ENCODE peak calls at places on chromosomes 2 and 18, in six cellular contexts. W is effector memory CD4-positive, alpha-beta T cell; I is activated CD4-positive, alpha-beta T cell treated with anti-CD3 and anti-CD28 coated beads for 24 hours; K is T-helper 1 cell; E is Daoy; H is GM03348. T is an unnamed sample.

GRCh38 chr2:221415789-221416188 is 156.3 kb downstream of the EPHA4 start:
- DNase-seq in W (no peak), I (no peak), K (no peak), E (no peak), H (no peak), T (no peak)

GRCh38 chr2:240461471-240462072 is 26.1 kb downstream of the GPC1 start:
- DNase-seq in W (no peak), I (no peak), K (no peak), E (no peak), H (no peak), T (no peak)

GRCh38 chr2:10331702-10332401 is 29.1 kb downstream of the HPCAL1 start:
- DNase-seq in W (no peak), I (no peak), K (peak), E (no peak), H (no peak), T (no peak)

GRCh38 chr18:58532972-58533371 is 95.9 kb downstream of the ALPK2 start:
- DNase-seq in W (no peak), I (no peak), K (no peak), E (no peak), H (no peak), T (no peak)

GRCh38 chr18:7177131-7177744 is 53.7 kb upstream of the LRRC30 start:
- DNase-seq in W (no peak), I (no peak), K (no peak), E (peak), H (peak), T (peak)

GRCh38 chr2:96762529-96763253 is 2.0 kb downstream of the CNNM4 start:
- DNase-seq in W (no peak), I (no peak), K (no peak), E (no peak), H (no peak), T (no peak)

GRCh38 chr2:68734688-68735525 is at the start of gene ARHGAP25:
- DNase-seq in W (no peak), I (no peak), K (peak), E (no peak), H (no peak), T (no peak)

GRCh38 chr2:65602851-65603250 is 170.5 kb upstream of the SPRED2 start:
- DNase-seq in W (no peak), I (no peak), K (no peak), E (no peak), H (no peak), T (no peak)

GRCh38 chr2:62570861-62571698 is 65.1 kb upstream of the TMEM17 start:
- DNase-seq in W (no peak), I (no peak), K (no peak), E (no peak), H (peak), T (peak)

GRCh38 chr2:54740333-54740732 is 16.9 kb downstream of the EML6 start:
- DNase-seq in W (no peak), I (no peak), K (no peak), E (no peak), H (no peak), T (no peak)

GRCh38 chr2:141869572-141869971 is 261.2 kb downstream of the LRP1B start:
- DNase-seq in W (no peak), I (no peak), K (no peak), E (no peak), H (no peak), T (no peak)

GRCh38 chr2:39120771-39121522 is at the start of gene SOS1:
- DNase-seq in W (peak), I (peak), K (peak), E (peak), H (peak), T (peak)

GRCh38 chr18:67599277-67599676 is 82.8 kb upstream of the DSEL start:
- DNase-seq in W (no peak), I (no peak), K (no peak), E (no peak), H (peak), T (no peak)

GRCh38 chr2:206353685-206354084 is 79.2 kb downstream of the ZDBF2 start:
- DNase-seq in W (no peak), I (no peak), K (no peak), E (no peak), H (no peak), T (peak)

GRCh38 chr2:26887142-26887541 is 39.2 kb downstream of the DPYSL5 start:
- DNase-seq in W (no peak), I (no peak), K (no peak), E (no peak), H (no peak), T (no peak)

GRCh38 chr2:196453613-196454047 is 185.9 kb upstream of the CCDC150 start:
- DNase-seq in W (peak), I (peak), K (peak), E (peak), H (peak), T (peak)

GRCh38 chr2:233919319-233919718 is 2.1 kb downstream of the TRPM8 start:
- DNase-seq in W (no peak), I (no peak), K (no peak), E (no peak), H (no peak), T (no peak)

GRCh38 chr2:152466925-152467676 is 132.1 kb downstream of the FMNL2 start:
- DNase-seq in W (no peak), I (no peak), K (no peak), E (peak), H (peak), T (no peak)

GRCh38 chr2:26629751-26630150 is 11.4 kb downstream of the CIB4 start:
- DNase-seq in W (no peak), I (no peak), K (no peak), E (no peak), H (no peak), T (no peak)

GRCh38 chr2:70141754-70142589 is 48.8 kb downstream of the C2orf42 start:
- DNase-seq in W (no peak), I (no peak), K (peak), E (no peak), H (peak), T (peak)

GRCh38 chr2:201827621-201828020 is 21.3 kb downstream of the CDK15 start:
- DNase-seq in W (no peak), I (no peak), K (no peak), E (peak), H (no peak), T (peak)

GRCh38 chr2:165778653-165779451 is 15.2 kb downstream of the GALNT3 start:
- DNase-seq in W (no peak), I (no peak), K (peak), E (no peak), H (no peak), T (peak)

GRCh38 chr2:82342351-82342750 is 2037.8 kb upstream of the LRRTM1 start:
- DNase-seq in W (no peak), I (no peak), K (no peak), E (no peak), H (no peak), T (no peak)

GRCh38 chr2:136246086-136246669 is 128.2 kb upstream of the CXCR4 start:
- DNase-seq in W (no peak), I (no peak), K (no peak), E (peak), H (peak), T (peak)